ENCODE peak calls at places on chromosomes 7 and 10, in eight cellular contexts. One of them, this sample, is unnamed.

GRCh38 chr10:63214586-63214985 is 81.5 kb downstream of the NRBF2 start:
- DNase-seq in thyroid gland: no peak
- DNase-seq in H7: no peak
- DNase-seq in A549: no peak
- DNase-seq in upper lobe of right lung: no peak
- DNase-seq in choroid plexus epithelial cell: no peak
- DNase-seq in BJ: no peak
- DNase-seq in AG04449: no peak
- DNase-seq in this sample: no peak

GRCh38 chr10:5905854-5906507 is 15.9 kb downstream of the FBH1 start:
- DNase-seq in thyroid gland: peak; percentile 13
- DNase-seq in H7: no peak
- DNase-seq in A549: no peak
- DNase-seq in upper lobe of right lung: no peak
- DNase-seq in choroid plexus epithelial cell: no peak
- DNase-seq in BJ: no peak
- DNase-seq in AG04449: no peak
- DNase-seq in this sample: no peak

GRCh38 chr10:97612386-97612785 is 20.9 kb downstream of the MORN4 start:
- DNase-seq in thyroid gland: peak; percentile 20
- DNase-seq in H7: peak; percentile 74
- DNase-seq in A549: peak; percentile 70
- DNase-seq in upper lobe of right lung: no peak
- DNase-seq in choroid plexus epithelial cell: peak; percentile 77
- DNase-seq in BJ: no peak
- DNase-seq in AG04449: no peak
- DNase-seq in this sample: peak; percentile 52

GRCh38 chr10:36465604-36466379 is 659.6 kb upstream of the ANKRD30A start:
- DNase-seq in thyroid gland: no peak
- DNase-seq in H7: no peak
- DNase-seq in A549: no peak
- DNase-seq in upper lobe of right lung: no peak
- DNase-seq in choroid plexus epithelial cell: no peak
- DNase-seq in BJ: no peak
- DNase-seq in AG04449: no peak
- DNase-seq in this sample: no peak

GRCh38 chr10:86368046-86368445 is 1.5 kb upstream of the GRID1 start:
- DNase-seq in thyroid gland: no peak
- DNase-seq in H7: no peak
- DNase-seq in A549: no peak
- DNase-seq in upper lobe of right lung: peak; percentile 17
- DNase-seq in choroid plexus epithelial cell: no peak
- DNase-seq in BJ: no peak
- DNase-seq in AG04449: no peak
- DNase-seq in this sample: no peak

GRCh38 chr10:102117391-102118159 is 2.6 kb downstream of the LDB1 start:
- DNase-seq in thyroid gland: peak; percentile 90
- DNase-seq in H7: peak; percentile 83
- DNase-seq in A549: peak; percentile 53
- DNase-seq in upper lobe of right lung: peak; percentile 90
- DNase-seq in choroid plexus epithelial cell: peak; percentile 81
- DNase-seq in BJ: no peak
- DNase-seq in AG04449: no peak
- DNase-seq in this sample: peak; percentile 77

GRCh38 chr7:2138146-2138765 is 94.5 kb downstream of the MAD1L1 start:
- DNase-seq in thyroid gland: no peak
- DNase-seq in H7: no peak
- DNase-seq in A549: no peak
- DNase-seq in upper lobe of right lung: no peak
- DNase-seq in choroid plexus epithelial cell: no peak
- DNase-seq in BJ: no peak
- DNase-seq in AG04449: no peak
- DNase-seq in this sample: no peak

GRCh38 chr7:131336956-131337355 is 9.3 kb downstream of the MKLN1 start:
- DNase-seq in thyroid gland: no peak
- DNase-seq in H7: no peak
- DNase-seq in A549: peak; percentile 60
- DNase-seq in upper lobe of right lung: no peak
- DNase-seq in choroid plexus epithelial cell: peak; percentile 38
- DNase-seq in BJ: no peak
- DNase-seq in AG04449: no peak
- DNase-seq in this sample: peak; percentile 33

GRCh38 chr10:96833220-96834001 is 1.3 kb downstream of the LCOR start:
- DNase-seq in thyroid gland: no peak
- DNase-seq in H7: peak; percentile 69
- DNase-seq in A549: peak; percentile 24
- DNase-seq in upper lobe of right lung: no peak
- DNase-seq in choroid plexus epithelial cell: peak; percentile 52
- DNase-seq in BJ: no peak
- DNase-seq in AG04449: no peak
- DNase-seq in this sample: peak; percentile 35

GRCh38 chr10:102064868-102065560 is at the start of gene HPS6:
- DNase-seq in thyroid gland: peak; percentile 93
- DNase-seq in H7: peak; percentile 94
- DNase-seq in A549: peak; percentile 90
- DNase-seq in upper lobe of right lung: peak; percentile 97
- DNase-seq in choroid plexus epithelial cell: peak; percentile 91
- DNase-seq in BJ: peak; percentile 74
- DNase-seq in AG04449: peak; percentile 23
- DNase-seq in this sample: peak; percentile 90

GRCh38 chr7:44196450-44196872 is 4.3 kb upstream of the YKT6 start:
- DNase-seq in thyroid gland: peak; percentile 36
- DNase-seq in H7: peak; percentile 75
- DNase-seq in A549: peak; percentile 50
- DNase-seq in upper lobe of right lung: peak; percentile 21
- DNase-seq in choroid plexus epithelial cell: peak; percentile 75
- DNase-seq in BJ: no peak
- DNase-seq in AG04449: no peak
- DNase-seq in this sample: peak; percentile 54

GRCh38 chr10:114172241-114172640 is 1.8 kb downstream of the CCDC186 start:
- DNase-seq in thyroid gland: no peak
- DNase-seq in H7: no peak
- DNase-seq in A549: no peak
- DNase-seq in upper lobe of right lung: no peak
- DNase-seq in choroid plexus epithelial cell: peak; percentile 47
- DNase-seq in BJ: no peak
- DNase-seq in AG04449: no peak
- DNase-seq in this sample: peak; percentile 15

GRCh38 chr10:36351159-36351558 is 709.1 kb upstream of the FZD8 start:
- DNase-seq in thyroid gland: no peak
- DNase-seq in H7: no peak
- DNase-seq in A549: no peak
- DNase-seq in upper lobe of right lung: no peak
- DNase-seq in choroid plexus epithelial cell: no peak
- DNase-seq in BJ: no peak
- DNase-seq in AG04449: no peak
- DNase-seq in this sample: no peak

GRCh38 chr7:100655908-100656674 is at the start of gene ACTL6B:
- DNase-seq in thyroid gland: peak; percentile 41
- DNase-seq in H7: peak; percentile 100
- DNase-seq in A549: peak; percentile 36
- DNase-seq in upper lobe of right lung: peak; percentile 79
- DNase-seq in choroid plexus epithelial cell: peak; percentile 39
- DNase-seq in BJ: no peak
- DNase-seq in AG04449: no peak
- DNase-seq in this sample: peak; percentile 23

GRCh38 chr10:97327348-97328294 is 6.9 kb downstream of the FRAT2 start:
- DNase-seq in thyroid gland: no peak
- DNase-seq in H7: peak; percentile 7
- DNase-seq in A549: peak; percentile 88
- DNase-seq in upper lobe of right lung: no peak
- DNase-seq in choroid plexus epithelial cell: no peak
- DNase-seq in BJ: no peak
- DNase-seq in AG04449: no peak
- DNase-seq in this sample: no peak

GRCh38 chr7:64046041-64046389 is 781 bp downstream of the ZNF727 start:
- DNase-seq in thyroid gland: no peak
- DNase-seq in H7: no peak
- DNase-seq in A549: no peak
- DNase-seq in upper lobe of right lung: no peak
- DNase-seq in choroid plexus epithelial cell: no peak
- DNase-seq in BJ: no peak
- DNase-seq in AG04449: no peak
- DNase-seq in this sample: no peak

GRCh38 chr10:73494877-73495225 is 973 bp downstream of the PPP3CB start:
- DNase-seq in thyroid gland: no peak
- DNase-seq in H7: no peak
- DNase-seq in A549: no peak
- DNase-seq in upper lobe of right lung: no peak
- DNase-seq in choroid plexus epithelial cell: peak; percentile 36
- DNase-seq in BJ: no peak
- DNase-seq in AG04449: no peak
- DNase-seq in this sample: peak; percentile 31

GRCh38 chr10:71957546-71958275 is 6.5 kb upstream of the CHST3 start:
- DNase-seq in thyroid gland: no peak
- DNase-seq in H7: no peak
- DNase-seq in A549: peak; percentile 47
- DNase-seq in upper lobe of right lung: no peak
- DNase-seq in choroid plexus epithelial cell: peak; percentile 41
- DNase-seq in BJ: no peak
- DNase-seq in AG04449: no peak
- DNase-seq in this sample: no peak

GRCh38 chr10:68516766-68517165 is 10.6 kb downstream of the SLC25A16 start:
- DNase-seq in thyroid gland: no peak
- DNase-seq in H7: no peak
- DNase-seq in A549: no peak
- DNase-seq in upper lobe of right lung: no peak
- DNase-seq in choroid plexus epithelial cell: peak; percentile 28
- DNase-seq in BJ: peak; percentile 28
- DNase-seq in AG04449: peak; percentile 37
- DNase-seq in this sample: peak; percentile 25

GRCh38 chr10:10925667-10926066 is 92.0 kb upstream of the CELF2 start:
- DNase-seq in thyroid gland: no peak
- DNase-seq in H7: no peak
- DNase-seq in A549: no peak
- DNase-seq in upper lobe of right lung: no peak
- DNase-seq in choroid plexus epithelial cell: no peak
- DNase-seq in BJ: no peak
- DNase-seq in AG04449: no peak
- DNase-seq in this sample: no peak

GRCh38 chr10:129851941-129852650 is 112.0 kb downstream of the EBF3 start:
- DNase-seq in thyroid gland: no peak
- DNase-seq in H7: no peak
- DNase-seq in A549: no peak
- DNase-seq in upper lobe of right lung: no peak
- DNase-seq in choroid plexus epithelial cell: no peak
- DNase-seq in BJ: no peak
- DNase-seq in AG04449: no peak
- DNase-seq in this sample: no peak

GRCh38 chr7:7922684-7923385 is 45.8 kb upstream of the GLCCI1 start:
- DNase-seq in thyroid gland: no peak
- DNase-seq in H7: no peak
- DNase-seq in A549: no peak
- DNase-seq in upper lobe of right lung: no peak
- DNase-seq in choroid plexus epithelial cell: no peak
- DNase-seq in BJ: no peak
- DNase-seq in AG04449: no peak
- DNase-seq in this sample: no peak

GRCh38 chr7:85595639-85596268 is 408.9 kb upstream of the SEMA3D start:
- DNase-seq in thyroid gland: no peak
- DNase-seq in H7: no peak
- DNase-seq in A549: no peak
- DNase-seq in upper lobe of right lung: no peak
- DNase-seq in choroid plexus epithelial cell: peak; percentile 71
- DNase-seq in BJ: peak; percentile 19
- DNase-seq in AG04449: peak; percentile 14
- DNase-seq in this sample: peak; percentile 47
- H3K4me3 ChIP-seq in thyroid gland: no peak overlapping the region
- H3K4me3 ChIP-seq in H7: no peak overlapping the region
- H3K4me3 ChIP-seq in A549: no peak overlapping the region
- H3K4me3 ChIP-seq in upper lobe of right lung: no peak overlapping the region
- H3K4me3 ChIP-seq in choroid plexus epithelial cell: no peak overlapping the region
- H3K4me3 ChIP-seq in BJ: no peak overlapping the region
- H3K4me3 ChIP-seq in AG04449: no peak overlapping the region
- H3K4me3 ChIP-seq in this sample: no peak overlapping the region

GRCh38 chr10:19488592-19489280 is 327.5 kb upstream of the PLXDC2 start:
- DNase-seq in thyroid gland: peak; percentile 40
- DNase-seq in H7: peak; percentile 81
- DNase-seq in A549: no peak
- DNase-seq in upper lobe of right lung: peak; percentile 69
- DNase-seq in choroid plexus epithelial cell: peak; percentile 41
- DNase-seq in BJ: no peak
- DNase-seq in AG04449: no peak
- DNase-seq in this sample: peak; percentile 8
- H3K4me3 ChIP-seq in thyroid gland: no peak overlapping the region
- H3K4me3 ChIP-seq in H7: no peak overlapping the region
- H3K4me3 ChIP-seq in A549: no peak overlapping the region
- H3K4me3 ChIP-seq in upper lobe of right lung: peak overlapping the region; percentile 33
- H3K4me3 ChIP-seq in choroid plexus epithelial cell: peak overlapping the region; percentile 44
- H3K4me3 ChIP-seq in BJ: no peak overlapping the region
- H3K4me3 ChIP-seq in AG04449: no peak overlapping the region
- H3K4me3 ChIP-seq in this sample: no peak overlapping the region

DNA sequence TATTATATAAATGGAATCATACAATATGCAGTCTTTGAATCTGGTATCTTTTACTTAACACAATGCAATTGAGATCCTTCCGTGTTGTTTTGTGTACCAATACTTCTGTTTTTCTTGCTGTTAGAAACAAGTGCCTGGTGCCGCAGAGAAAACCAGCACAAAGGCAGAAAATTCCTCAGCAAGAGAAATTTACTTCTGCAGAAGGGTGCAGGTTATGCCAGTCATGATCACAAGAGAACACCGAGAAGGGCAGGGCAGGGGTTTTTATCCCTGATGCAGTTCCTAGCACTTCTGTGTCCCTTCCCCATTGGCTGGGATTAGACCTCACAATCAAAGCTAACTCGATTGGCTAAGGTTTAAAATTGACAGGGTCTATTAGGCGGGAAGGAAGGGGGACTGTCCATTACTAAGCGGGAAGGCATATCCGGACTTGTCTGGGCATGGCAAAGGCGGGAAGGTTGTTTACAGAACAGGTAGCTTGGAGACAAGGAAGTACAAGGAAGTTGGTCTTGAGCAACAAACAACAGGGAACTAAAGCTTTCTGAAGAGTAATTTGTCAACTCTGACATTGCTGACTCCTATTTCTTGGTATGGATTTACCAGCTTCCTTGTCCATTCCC is 2.4 kb upstream of the ZNF33B start:
- DNase-seq in thyroid gland: no peak
- DNase-seq in H7: no peak
- DNase-seq in A549: peak; percentile 54
- DNase-seq in upper lobe of right lung: no peak
- DNase-seq in choroid plexus epithelial cell: no peak
- DNase-seq in BJ: no peak
- DNase-seq in AG04449: no peak
- DNase-seq in this sample: no peak
- H3K4me3 ChIP-seq in thyroid gland: no peak overlapping the region
- H3K4me3 ChIP-seq in H7: no peak overlapping the region
- H3K4me3 ChIP-seq in A549: no peak overlapping the region
- H3K4me3 ChIP-seq in upper lobe of right lung: no peak overlapping the region
- H3K4me3 ChIP-seq in choroid plexus epithelial cell: no peak overlapping the region
- H3K4me3 ChIP-seq in BJ: no peak overlapping the region
- H3K4me3 ChIP-seq in AG04449: no peak overlapping the region
- H3K4me3 ChIP-seq in this sample: no peak overlapping the region

DNA sequence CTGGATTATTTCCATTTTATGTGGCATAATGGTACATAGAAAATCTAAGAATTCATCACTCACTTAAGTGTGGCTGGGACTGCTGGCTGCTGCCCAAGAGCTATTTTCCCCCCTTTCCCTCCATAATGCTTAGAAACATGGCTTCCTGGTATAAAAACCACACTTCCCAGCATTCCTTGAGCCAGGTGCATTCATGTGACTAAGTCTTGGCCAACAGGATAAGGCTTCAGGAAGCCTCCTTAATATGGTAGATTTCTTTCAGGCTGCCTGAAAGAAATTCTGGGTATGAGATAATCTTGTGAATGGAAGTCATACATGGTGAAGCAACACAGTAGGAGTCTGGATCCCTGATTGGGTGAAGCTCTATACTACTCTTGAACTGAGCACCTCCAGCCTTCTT is 178.0 kb downstream of the JAZF1 start:
- DNase-seq in thyroid gland: no peak
- DNase-seq in H7: no peak
- DNase-seq in A549: peak; percentile 31
- DNase-seq in upper lobe of right lung: no peak
- DNase-seq in choroid plexus epithelial cell: peak; percentile 55
- DNase-seq in BJ: no peak
- DNase-seq in AG04449: no peak
- DNase-seq in this sample: no peak
- H3K4me3 ChIP-seq in thyroid gland: no peak overlapping the region
- H3K4me3 ChIP-seq in H7: no peak overlapping the region
- H3K4me3 ChIP-seq in A549: no peak overlapping the region
- H3K4me3 ChIP-seq in upper lobe of right lung: no peak overlapping the region
- H3K4me3 ChIP-seq in choroid plexus epithelial cell: no peak overlapping the region
- H3K4me3 ChIP-seq in BJ: no peak overlapping the region
- H3K4me3 ChIP-seq in AG04449: no peak overlapping the region
- H3K4me3 ChIP-seq in this sample: no peak overlapping the region